ENCODE peak calls at places on chromosomes 11 and 22, in ten cellular contexts. M is right atrium auricular region, F is AG04450, L is mammary epithelial cell, P is epithelial cell of proximal tubule, Y is fibroblast of the aortic adventitia, S is HFFc6, N is HepG2, W is BJ, B is transverse colon. K is an unnamed sample.

GRCh38 chr22:29218758-29219408 is 13.2 kb downstream of the EMID1 start:
- DNase-seq in M (no peak), F (no peak), L (no peak), P (no peak), Y (no peak), S (no peak), N (no peak), W (no peak), B (no peak), K (no peak)

GRCh38 chr11:125286486-125286885 is 121.9 kb downstream of the PKNOX2 start:
- DNase-seq in M (no peak), F (no peak), L (no peak), P (no peak), Y (no peak), S (no peak), N (no peak), W (no peak), B (no peak), K (no peak)

GRCh38 chr11:133951484-133952198 is 5.1 kb downstream of the IGSF9B start:
- DNase-seq in M (no peak), F (no peak), L (no peak), P (no peak), Y (peak), S (peak), N (no peak), W (no peak), B (no peak), K (no peak)

GRCh38 chr11:86703992-86704391 is 31.6 kb upstream of the ME3 start:
- DNase-seq in M (no peak), F (no peak), L (no peak), P (no peak), Y (no peak), S (no peak), N (no peak), W (no peak), B (no peak), K (no peak)

GRCh38 chr22:35567214-35567792 is 26.7 kb downstream of the RASD2 start:
- DNase-seq in M (no peak), F (no peak), L (no peak), P (no peak), Y (no peak), S (no peak), N (no peak), W (no peak), B (no peak), K (no peak)

GRCh38 chr22:25404556-25404922 is 159.9 kb upstream of the GRK3 start:
- DNase-seq in M (no peak), F (no peak), L (peak), P (no peak), Y (no peak), S (no peak), N (peak), W (no peak), B (no peak), K (peak)

GRCh38 chr11:85889676-85890579 is 34.7 kb downstream of the CCDC83 start:
- DNase-seq in M (no peak), F (no peak), L (peak), P (peak), Y (peak), S (peak), N (peak), W (no peak), B (no peak), K (no peak)

GRCh38 chr11:125624756-125625213 is at the start of gene CHEK1:
- DNase-seq in M (no peak), F (no peak), L (no peak), P (no peak), Y (no peak), S (no peak), N (no peak), W (no peak), B (peak), K (no peak)

GRCh38 chr22:50720861-50721844 is 16.9 kb upstream of the ACR start:
- DNase-seq in M (no peak), F (no peak), L (no peak), P (no peak), Y (no peak), S (no peak), N (no peak), W (no peak), B (no peak), K (no peak)

GRCh38 chr22:46410291-46410808 is 74.8 kb downstream of the TRMU start:
- DNase-seq in M (no peak), F (no peak), L (no peak), P (no peak), Y (no peak), S (no peak), N (no peak), W (no peak), B (no peak), K (no peak)

GRCh38 chr22:35961480-35961902 is 67.1 kb downstream of the RBFOX2 start:
- DNase-seq in M (peak), F (peak), L (no peak), P (no peak), Y (peak), S (peak), N (no peak), W (no peak), B (no peak), K (no peak)

GRCh38 chr11:13208921-13209320 is 68.7 kb upstream of the BMAL1 start:
- DNase-seq in M (no peak), F (no peak), L (no peak), P (no peak), Y (no peak), S (no peak), N (no peak), W (no peak), B (no peak), K (no peak)
- TF ChIP-seq CTCF in M (no peak), F (no peak), L (no peak), P (no peak), Y (no peak), S (no peak), N (no peak), W (no peak), B (no peak), K (no peak)

GRCh38 chr11:31790649-31791048 is 20.5 kb downstream of the PAX6 start:
- DNase-seq in M (no peak), F (no peak), L (no peak), P (no peak), Y (no peak), S (no peak), N (no peak), W (no peak), B (no peak), K (no peak)

GRCh38 chr11:31796523-31797226 is 14.4 kb downstream of the PAX6 start:
- DNase-seq in M (no peak), F (no peak), L (no peak), P (no peak), Y (no peak), S (no peak), N (no peak), W (no peak), B (no peak), K (no peak)

GRCh38 chr11:31794546-31794945 is 16.6 kb downstream of the PAX6 start:
- DNase-seq in M (no peak), F (no peak), L (no peak), P (no peak), Y (no peak), S (no peak), N (no peak), W (no peak), B (no peak), K (no peak)

GRCh38 chr11:31795706-31796522 is 15.2 kb downstream of the PAX6 start:
- DNase-seq in M (no peak), F (no peak), L (no peak), P (no peak), Y (no peak), S (no peak), N (no peak), W (no peak), B (no peak), K (no peak)

GRCh38 chr11:31793264-31793663 is 17.9 kb downstream of the PAX6 start:
- DNase-seq in M (no peak), F (no peak), L (no peak), P (no peak), Y (no peak), S (no peak), N (no peak), W (no peak), B (no peak), K (no peak)
- TF ChIP-seq CTCF in M (no peak), F (no peak), L (no peak), P (no peak), Y (no peak), S (no peak), N (no peak), W (no peak), B (no peak), K (no peak)

GRCh38 chr11:66068923-66069714 is 953 bp upstream of the PACS1 start:
- DNase-seq in M (peak), F (no peak), L (peak), P (peak), Y (peak), S (peak), N (peak), W (no peak), B (peak), K (peak)
- TF ChIP-seq CTCF in M (no peak), F (peak), L (peak), P (peak), Y (no peak), S (peak), N (no peak), W (peak), B (no peak), K (no peak)

DNA sequence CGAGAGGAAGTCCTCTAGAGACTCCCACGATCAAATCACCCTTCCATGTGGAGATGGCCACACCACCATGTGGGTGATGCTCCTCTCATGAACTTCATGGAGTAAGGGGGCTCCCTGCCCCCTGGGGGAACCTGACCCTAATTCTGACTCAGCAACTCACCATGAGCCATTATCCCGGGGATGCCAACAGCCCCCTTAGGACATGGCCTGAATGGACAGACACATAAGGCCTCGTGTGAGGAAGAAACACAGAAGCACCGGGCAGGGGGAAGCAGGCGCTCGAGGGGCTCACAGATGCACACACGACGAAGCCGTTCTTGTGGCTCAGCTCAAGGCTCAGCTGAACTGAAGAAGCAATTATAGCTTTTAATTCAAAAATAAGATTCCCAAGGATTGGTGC is 99.5 kb upstream of the BID start:
- DNase-seq in M (no peak), F (no peak), L (no peak), P (no peak), Y (no peak), S (no peak), N (no peak), W (no peak), B (no peak), K (no peak)
- TF ChIP-seq CTCF in M (no peak), F (no peak), L (no peak), P (no peak), Y (no peak), S (no peak), N (no peak), W (no peak), B (no peak), K (no peak)

GRCh38 chr11:72353861-72354260 is 80.5 kb downstream of the CLPB start:
- DNase-seq in M (no peak), F (no peak), L (no peak), P (no peak), Y (no peak), S (no peak), N (peak), W (no peak), B (no peak), K (no peak)
- TF ChIP-seq CTCF in M (no peak), F (peak), L (peak), P (peak), Y (no peak), S (peak), N (peak), W (peak), B (no peak), K (no peak)

GRCh38 chr11:58919980-58920379 is 19.3 kb upstream of the GLYATL1 start:
- DNase-seq in M (no peak), F (no peak), L (no peak), P (no peak), Y (no peak), S (no peak), N (no peak), W (no peak), B (peak), K (no peak)
- TF ChIP-seq CTCF in M (no peak), F (no peak), L (no peak), P (peak), Y (no peak), S (peak), N (no peak), W (no peak), B (no peak), K (no peak)

DNA sequence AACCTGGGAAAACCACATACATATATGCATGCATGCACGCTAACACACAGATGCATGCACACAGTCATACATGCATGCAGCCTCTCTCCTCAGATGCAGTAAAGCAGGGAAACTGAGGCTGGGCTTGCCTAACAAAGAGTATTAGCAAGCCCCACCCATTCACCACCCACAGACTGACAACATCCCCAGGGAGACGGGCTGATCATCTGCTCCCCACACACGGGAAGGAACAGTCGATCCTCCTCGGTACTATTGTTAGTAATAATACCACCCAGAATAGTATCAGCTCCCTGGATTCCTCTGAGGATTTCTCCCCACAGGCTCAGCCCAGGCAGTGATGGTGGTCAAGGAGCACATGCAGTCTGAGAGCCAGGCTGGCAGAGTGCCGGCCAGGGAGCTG is 41.2 kb downstream of the SLC22A12 start:
- DNase-seq in M (no peak), F (no peak), L (no peak), P (no peak), Y (no peak), S (no peak), N (no peak), W (no peak), B (no peak), K (no peak)
- TF ChIP-seq CTCF in M (no peak), F (no peak), L (no peak), P (no peak), Y (no peak), S (no peak), N (no peak), W (no peak), B (no peak), K (no peak)

DNA sequence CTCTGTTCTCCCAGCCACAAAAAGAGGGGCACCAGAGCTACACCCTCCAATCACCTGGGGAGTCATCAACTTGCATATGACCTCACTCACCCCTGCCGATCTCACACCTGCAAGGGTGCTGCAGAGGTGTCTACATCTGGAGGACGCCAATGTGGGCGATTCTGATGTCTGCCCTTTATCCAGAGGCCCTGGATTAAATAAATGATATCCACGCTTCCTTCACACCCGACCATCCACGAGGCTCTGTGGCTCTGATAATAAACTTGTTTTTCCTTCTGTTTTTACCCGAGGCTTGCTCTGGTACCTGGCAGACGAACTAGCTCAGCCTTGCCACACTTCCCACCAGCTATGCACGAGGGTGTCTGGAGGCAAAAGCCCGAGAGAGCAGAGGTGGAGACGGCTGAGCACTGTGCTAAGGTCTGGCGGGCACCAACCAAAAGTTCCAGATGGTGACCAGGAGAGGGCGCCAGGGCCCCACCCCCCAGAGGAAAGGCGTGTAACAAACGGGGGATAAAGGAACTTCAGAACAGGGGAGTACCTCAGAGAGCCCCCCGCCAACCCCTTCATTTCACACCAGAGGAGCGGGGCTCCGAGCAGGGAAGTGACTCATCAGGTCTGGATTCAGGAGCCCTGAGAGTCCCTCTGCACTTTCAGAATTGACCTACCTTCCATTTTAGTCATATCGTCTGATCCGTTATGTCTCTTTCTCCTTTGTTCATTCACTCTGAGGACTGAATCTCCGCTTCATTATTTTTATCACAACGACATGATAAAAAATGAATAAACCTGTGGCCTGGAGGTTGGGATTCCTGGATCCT is 13.5 kb downstream of the SCN3B start:
- DNase-seq in M (no peak), F (no peak), L (peak), P (no peak), Y (peak), S (no peak), N (peak), W (no peak), B (peak), K (no peak)
- TF ChIP-seq CTCF in M (peak), F (peak), L (peak), P (peak), Y (peak), S (peak), N (peak), W (peak), B (peak), K (peak)

GRCh38 chr11:839875-840617 is 2.3 kb downstream of the POLR2L start:
- DNase-seq in M (no peak), F (no peak), L (no peak), P (no peak), Y (no peak), S (no peak), N (no peak), W (no peak), B (no peak), K (no peak)
- TF ChIP-seq CTCF in M (no peak), F (peak), L (peak), P (peak), Y (peak), S (peak), N (peak), W (peak), B (peak), K (no peak)

GRCh38 chr22:40348025-40348658 is 1.8 kb downstream of the ADSL start:
- DNase-seq in M (no peak), F (no peak), L (peak), P (no peak), Y (peak), S (peak), N (peak), W (no peak), B (peak), K (peak)

GRCh38 chr22:40345271-40345670 is 1.0 kb upstream of the ADSL start:
- DNase-seq in M (no peak), F (no peak), L (peak), P (no peak), Y (peak), S (no peak), N (no peak), W (no peak), B (peak), K (no peak)

GRCh38 chr22:40347300-40347699 is 1.0 kb downstream of the ADSL start:
- DNase-seq in M (no peak), F (no peak), L (no peak), P (no peak), Y (no peak), S (no peak), N (no peak), W (no peak), B (no peak), K (no peak)

GRCh38 chr22:40345801-40346177 is 511 bp upstream of the ADSL start:
- DNase-seq in M (no peak), F (no peak), L (peak), P (no peak), Y (no peak), S (peak), N (peak), W (no peak), B (peak), K (peak)

GRCh38 chr22:40346178-40347064 is at the start of gene ADSL:
- DNase-seq in M (peak), F (peak), L (peak), P (no peak), Y (peak), S (peak), N (peak), W (no peak), B (peak), K (peak)
- TF ChIP-seq CTCF in M (peak), F (peak), L (peak), P (no peak), Y (peak), S (no peak), N (peak), W (peak), B (peak), K (no peak)

K was measured in pancreas.